ENCODE peak calls at places on chromosomes 7 and 10, in six cellular contexts. X, K, N, D, I and T are unnamed samples.

GRCh38 chr7:91916068-91916440 is 24.6 kb upstream of the AKAP9 start:
- DNase-seq in K (no peak), X (no peak), N (no peak), D (no peak), I (no peak), T (no peak)

GRCh38 chr10:77279207-77279606 is 358.4 kb downstream of the KCNMA1 start:
- DNase-seq in X (no peak), N (no peak), K (no peak), D (no peak), I (no peak), T (no peak)

GRCh38 chr10:95260909-95261552 is 29.8 kb downstream of the PDLIM1 start:
- DNase-seq in K (no peak), N (no peak), X (peak; percentile 30), D (no peak), I (no peak), T (no peak)

GRCh38 chr7:11452491-11452890 is 379.5 kb downstream of the THSD7A start:
- DNase-seq in K (no peak), I (no peak), D (no peak), X (no peak), N (no peak), T (no peak)

GRCh38 chr10:46550795-46551700 is 5.4 kb downstream of the GPRIN2 start:
- DNase-seq in I (peak; percentile 52), N (peak; percentile 7), K (peak; percentile 75), X (no peak), D (no peak), T (peak; percentile 54)

GRCh38 chr10:99292159-99292558 is 37.0 kb upstream of the CNNM1 start:
- DNase-seq in N (no peak), K (no peak), I (no peak), X (peak; percentile 87), D (peak; percentile 63), T (no peak)

GRCh38 chr7:126445991-126446390 is 806.8 kb downstream of the GRM8 start:
- DNase-seq in X (no peak), I (no peak), K (no peak), N (no peak), D (no peak), T (no peak)

GRCh38 chr7:28858206-28858605 is 99.9 kb downstream of the TRIL start:
- DNase-seq in X (peak; percentile 54), K (no peak), D (no peak), N (no peak), I (no peak), T (no peak)

GRCh38 chr7:70133291-70133690 is 535.0 kb downstream of the AUTS2 start:
- DNase-seq in I (no peak), X (peak; percentile 6), K (no peak), N (no peak), D (no peak), T (no peak)

GRCh38 chr7:139294951-139295555 is 46.1 kb upstream of the FMC1 start:
- DNase-seq in K (no peak), I (no peak), D (no peak), X (no peak), N (no peak), T (no peak)

GRCh38 chr10:26334932-26335573 is 103.1 kb upstream of the APBB1IP start:
- DNase-seq in N (no peak), I (peak; percentile 52), D (peak; percentile 12), X (peak; percentile 72), K (peak; percentile 83), T (peak; percentile 65)

GRCh38 chr7:33873518-33873917 is 31.8 kb upstream of the BMPER start:
- DNase-seq in D (no peak), K (no peak), X (no peak), I (no peak), N (no peak), T (no peak)

GRCh38 chr10:588246-589165 is 101.0 kb downstream of the DIP2C start:
- DNase-seq in K (no peak), N (no peak), I (no peak), X (no peak), D (no peak), T (no peak)

DNA sequence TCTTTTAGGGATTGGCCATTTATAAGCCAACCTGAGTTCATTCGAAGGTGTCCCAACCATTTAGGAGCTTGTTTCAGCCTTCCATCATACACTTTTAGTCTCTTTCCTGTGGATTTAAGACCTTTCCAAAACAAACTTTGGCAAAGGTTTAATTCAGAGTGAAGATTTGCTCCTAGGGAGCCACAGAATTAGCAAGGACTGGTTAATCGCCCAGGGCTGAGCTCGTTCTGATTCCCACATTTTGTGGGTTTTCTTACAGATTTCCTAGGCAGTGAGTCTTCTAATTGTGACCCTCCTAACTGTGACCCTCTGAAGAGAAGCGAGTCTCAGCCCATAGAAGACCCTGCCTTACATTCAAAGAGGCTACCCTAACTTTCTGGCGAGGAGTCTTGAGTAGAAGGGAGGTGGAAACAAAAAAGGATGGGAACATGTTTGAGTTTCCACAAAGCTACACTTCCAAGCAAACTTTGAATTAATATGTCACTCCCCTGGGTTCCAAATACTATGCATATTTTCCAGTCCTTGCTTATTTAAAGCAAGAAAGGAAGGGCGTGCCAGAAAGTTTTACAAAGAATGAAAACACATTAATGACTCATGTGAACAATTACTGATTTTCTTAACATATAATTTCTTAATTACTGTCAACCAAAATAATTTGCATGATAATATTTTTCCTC is 118.3 kb downstream of the ARID5B start:
- DNase-seq in I (no peak), N (no peak), D (no peak), K (no peak), X (peak; percentile 52), T (no peak)
- H3K4me3 ChIP-seq in I (no peak overlapping the region), N (peak overlapping the region; percentile 33), D (no peak overlapping the region), K (no peak overlapping the region), X (peak overlapping the region; percentile 34), T (no peak overlapping the region)

GRCh38 chr7:1045727-1046063 is 1.3 kb downstream of the GPR146 start:
- DNase-seq in N (no peak), I (no peak), X (no peak), D (no peak), K (peak; percentile 55), T (no peak)
- H3K4me3 ChIP-seq in N (no peak overlapping the region), I (no peak overlapping the region), X (no peak overlapping the region), D (no peak overlapping the region), K (no peak overlapping the region), T (no peak overlapping the region)

DNA sequence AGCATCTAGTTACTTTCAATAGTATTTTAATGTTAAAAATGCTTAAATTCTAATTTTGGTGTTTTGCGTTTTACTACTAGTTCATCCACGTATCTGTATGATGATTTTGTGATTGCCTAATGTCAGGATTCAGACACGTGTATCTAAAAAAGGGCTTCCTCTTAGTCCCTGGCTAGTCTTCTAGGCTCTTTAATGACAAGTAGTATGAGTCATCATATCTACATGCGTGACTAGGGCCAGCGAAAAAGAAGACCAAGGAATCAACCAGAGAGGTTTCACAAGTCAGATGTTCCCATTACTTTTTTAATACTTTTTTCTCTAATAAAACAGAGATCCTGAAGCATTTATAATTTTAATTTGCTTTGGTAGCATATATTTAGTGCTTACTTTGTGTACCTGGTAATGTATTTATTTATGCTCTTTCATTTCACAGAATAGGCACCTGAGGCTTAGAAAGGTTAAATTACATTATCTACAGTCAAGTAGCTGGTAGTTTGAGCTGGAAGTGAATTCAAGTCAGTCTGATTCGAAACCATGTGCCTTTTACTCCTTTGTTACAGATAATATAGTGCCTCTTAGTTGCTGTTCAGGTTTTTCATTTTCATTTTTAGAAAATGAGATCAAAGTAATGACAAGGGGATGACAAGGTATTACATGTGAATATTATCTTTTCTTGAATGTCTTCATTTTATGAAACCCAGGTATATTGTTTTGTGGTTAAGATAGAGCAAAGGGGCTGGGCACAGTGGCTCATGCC is 140.3 kb downstream of the FOXP2 start:
- DNase-seq in K (no peak), N (no peak), D (no peak), I (no peak), X (no peak), T (no peak)
- H3K4me3 ChIP-seq in K (no peak overlapping the region), N (no peak overlapping the region), D (no peak overlapping the region), I (no peak overlapping the region), X (peak overlapping the region; percentile 38), T (no peak overlapping the region)

DNA sequence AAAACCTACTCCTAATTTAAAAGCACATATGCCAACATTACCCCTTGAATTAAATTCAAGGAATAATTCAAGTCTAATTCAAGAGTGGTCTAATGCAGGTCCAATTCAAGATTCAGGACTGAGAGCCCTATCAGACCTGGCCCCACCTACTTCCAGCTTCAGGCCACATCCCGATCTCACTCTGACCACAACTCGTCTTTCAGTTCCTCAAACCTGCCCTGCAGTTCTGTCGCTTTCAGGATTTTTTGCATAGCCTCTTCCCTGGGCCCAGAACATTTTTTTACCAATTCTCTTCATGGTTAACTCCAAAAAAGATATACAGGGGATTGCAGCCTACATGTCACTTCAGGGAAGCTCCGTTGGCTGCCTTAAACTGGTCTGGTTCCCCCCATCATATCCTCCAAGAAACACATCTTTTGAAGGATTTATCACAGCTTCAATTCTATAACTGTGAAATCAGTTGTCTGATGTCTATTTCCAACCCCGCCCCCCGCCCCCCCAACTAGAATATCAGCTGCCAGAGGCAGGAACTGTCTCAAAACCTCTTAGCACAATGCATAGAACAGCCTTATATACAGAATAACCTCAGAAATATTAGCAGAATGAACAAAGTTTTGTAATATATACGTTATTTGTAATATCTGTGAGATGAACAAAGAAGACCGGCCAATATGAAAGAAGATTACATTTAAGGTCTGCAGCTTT is 20.8 kb downstream of the CCDC6 start:
- DNase-seq in D (no peak), N (no peak), X (no peak), I (no peak), K (no peak), T (no peak)
- H3K4me3 ChIP-seq in D (no peak overlapping the region), N (no peak overlapping the region), X (no peak overlapping the region), I (no peak overlapping the region), K (no peak overlapping the region), T (no peak overlapping the region)

DNA sequence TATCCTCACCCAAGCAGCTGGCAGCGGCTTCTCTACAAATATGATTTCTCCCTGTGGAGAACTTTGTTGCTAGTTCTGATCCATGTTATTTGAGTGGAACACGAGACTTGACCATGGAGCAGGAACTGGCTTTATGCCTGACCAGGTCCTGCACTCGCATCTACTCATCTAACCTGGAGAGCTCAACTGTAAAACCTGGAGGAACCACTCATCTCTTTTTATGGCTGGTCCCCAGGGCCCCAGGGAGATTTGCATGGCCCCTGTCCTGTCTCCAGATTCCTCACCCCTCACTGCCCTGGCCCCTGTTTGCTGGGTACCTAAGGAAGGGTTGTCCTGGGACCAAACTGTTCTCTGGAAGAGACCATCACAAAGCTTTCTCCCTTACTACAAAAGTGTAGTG is 16.0 kb downstream of the TCAF1 start:
- DNase-seq in K (no peak), I (no peak), X (no peak), D (no peak), N (no peak), T (no peak)
- H3K4me3 ChIP-seq in K (no peak overlapping the region), I (no peak overlapping the region), X (no peak overlapping the region), D (no peak overlapping the region), N (no peak overlapping the region), T (no peak overlapping the region)

GRCh38 chr7:37491919-37492694 is 43.4 kb upstream of the ELMO1 start:
- DNase-seq in X (no peak), N (no peak), D (no peak), I (no peak), K (no peak), T (no peak)
- H3K4me3 ChIP-seq in X (no peak overlapping the region), N (no peak overlapping the region), D (no peak overlapping the region), I (no peak overlapping the region), K (no peak overlapping the region), T (no peak overlapping the region)